ENCODE peak calls at places on chromosomes 12 and 14, in seven cellular contexts. One of them, this sample, is unnamed.

GRCh38 chr12:98332626-98333025 is 182.8 kb upstream of the TMPO start:
- DNase-seq in CD8-positive, alpha-beta T cell: no peak
- DNase-seq in AG04449: no peak
- DNase-seq in cardiac fibroblast: no peak
- DNase-seq in activated CD4-positive, CD25-positive, alpha-beta regulatory T cell treated with anti-CD3 and anti-CD28 coated beads, Interleukin-2, amount 50 U/mL, for 72 hours: no peak
- DNase-seq in colonic mucosa: no peak
- DNase-seq in NCI-H2029: no peak
- DNase-seq in this sample: no peak

GRCh38 chr12:93185369-93185741 is 192.4 kb upstream of the NUDT4 start:
- DNase-seq in AG04449: no peak
- DNase-seq in cardiac fibroblast: no peak
- DNase-seq in CD8-positive, alpha-beta T cell: no peak
- DNase-seq in activated CD4-positive, CD25-positive, alpha-beta regulatory T cell treated with anti-CD3 and anti-CD28 coated beads, Interleukin-2, amount 50 U/mL, for 72 hours: no peak
- DNase-seq in NCI-H2029: no peak
- DNase-seq in colonic mucosa: no peak
- DNase-seq in this sample: no peak

GRCh38 chr12:82413994-82414393 is 55.7 kb downstream of the METTL25 start:
- DNase-seq in CD8-positive, alpha-beta T cell: no peak
- DNase-seq in activated CD4-positive, CD25-positive, alpha-beta regulatory T cell treated with anti-CD3 and anti-CD28 coated beads, Interleukin-2, amount 50 U/mL, for 72 hours: no peak
- DNase-seq in AG04449: no peak
- DNase-seq in NCI-H2029: no peak
- DNase-seq in colonic mucosa: no peak
- DNase-seq in cardiac fibroblast: no peak
- DNase-seq in this sample: no peak

GRCh38 chr12:49832836-49833421 is 4.7 kb upstream of the NCKAP5L start:
- DNase-seq in colonic mucosa: no peak
- DNase-seq in CD8-positive, alpha-beta T cell: no peak
- DNase-seq in cardiac fibroblast: peak
- DNase-seq in NCI-H2029: no peak
- DNase-seq in AG04449: peak
- DNase-seq in activated CD4-positive, CD25-positive, alpha-beta regulatory T cell treated with anti-CD3 and anti-CD28 coated beads, Interleukin-2, amount 50 U/mL, for 72 hours: no peak
- DNase-seq in this sample: no peak

GRCh38 chr12:122202017-122202416 is 1.5 kb upstream of the B3GNT4 start:
- DNase-seq in NCI-H2029: no peak
- DNase-seq in cardiac fibroblast: no peak
- DNase-seq in CD8-positive, alpha-beta T cell: no peak
- DNase-seq in activated CD4-positive, CD25-positive, alpha-beta regulatory T cell treated with anti-CD3 and anti-CD28 coated beads, Interleukin-2, amount 50 U/mL, for 72 hours: no peak
- DNase-seq in AG04449: no peak
- DNase-seq in colonic mucosa: no peak
- DNase-seq in this sample: no peak

GRCh38 chr12:58106185-58106584 is 164.8 kb downstream of the ATP23 start:
- DNase-seq in NCI-H2029: peak
- DNase-seq in activated CD4-positive, CD25-positive, alpha-beta regulatory T cell treated with anti-CD3 and anti-CD28 coated beads, Interleukin-2, amount 50 U/mL, for 72 hours: no peak
- DNase-seq in cardiac fibroblast: no peak
- DNase-seq in AG04449: no peak
- DNase-seq in CD8-positive, alpha-beta T cell: no peak
- DNase-seq in colonic mucosa: no peak
- DNase-seq in this sample: peak

GRCh38 chr14:77804592-77804991 is 4.7 kb downstream of the ADCK1 start:
- DNase-seq in colonic mucosa: peak
- DNase-seq in CD8-positive, alpha-beta T cell: peak
- DNase-seq in activated CD4-positive, CD25-positive, alpha-beta regulatory T cell treated with anti-CD3 and anti-CD28 coated beads, Interleukin-2, amount 50 U/mL, for 72 hours: peak
- DNase-seq in NCI-H2029: no peak
- DNase-seq in AG04449: no peak
- DNase-seq in cardiac fibroblast: peak
- DNase-seq in this sample: no peak

GRCh38 chr12:123714302-123714627 is 2.1 kb downstream of the ATP6V0A2 start:
- DNase-seq in CD8-positive, alpha-beta T cell: no peak
- DNase-seq in activated CD4-positive, CD25-positive, alpha-beta regulatory T cell treated with anti-CD3 and anti-CD28 coated beads, Interleukin-2, amount 50 U/mL, for 72 hours: no peak
- DNase-seq in AG04449: no peak
- DNase-seq in NCI-H2029: no peak
- DNase-seq in cardiac fibroblast: no peak
- DNase-seq in colonic mucosa: no peak
- DNase-seq in this sample: no peak

GRCh38 chr12:6323340-6323994 is 13.0 kb downstream of the PLEKHG6 start:
- DNase-seq in AG04449: peak
- DNase-seq in CD8-positive, alpha-beta T cell: peak
- DNase-seq in colonic mucosa: no peak
- DNase-seq in NCI-H2029: no peak
- DNase-seq in activated CD4-positive, CD25-positive, alpha-beta regulatory T cell treated with anti-CD3 and anti-CD28 coated beads, Interleukin-2, amount 50 U/mL, for 72 hours: no peak
- DNase-seq in cardiac fibroblast: peak
- DNase-seq in this sample: no peak

GRCh38 chr12:125403145-125403789 is 338.0 kb downstream of the AACS start:
- DNase-seq in colonic mucosa: no peak
- DNase-seq in NCI-H2029: peak
- DNase-seq in cardiac fibroblast: peak
- DNase-seq in CD8-positive, alpha-beta T cell: no peak
- DNase-seq in AG04449: no peak
- DNase-seq in activated CD4-positive, CD25-positive, alpha-beta regulatory T cell treated with anti-CD3 and anti-CD28 coated beads, Interleukin-2, amount 50 U/mL, for 72 hours: no peak
- DNase-seq in this sample: no peak

GRCh38 chr14:96229315-96229714 is 24.7 kb downstream of the BDKRB2 start:
- DNase-seq in AG04449: no peak
- DNase-seq in CD8-positive, alpha-beta T cell: no peak
- DNase-seq in cardiac fibroblast: peak
- DNase-seq in NCI-H2029: no peak
- DNase-seq in colonic mucosa: no peak
- DNase-seq in activated CD4-positive, CD25-positive, alpha-beta regulatory T cell treated with anti-CD3 and anti-CD28 coated beads, Interleukin-2, amount 50 U/mL, for 72 hours: no peak
- DNase-seq in this sample: no peak

GRCh38 chr14:64705406-64706118 is 1.3 kb downstream of the PLEKHG3 start:
- DNase-seq in activated CD4-positive, CD25-positive, alpha-beta regulatory T cell treated with anti-CD3 and anti-CD28 coated beads, Interleukin-2, amount 50 U/mL, for 72 hours: no peak
- DNase-seq in cardiac fibroblast: no peak
- DNase-seq in NCI-H2029: no peak
- DNase-seq in CD8-positive, alpha-beta T cell: no peak
- DNase-seq in AG04449: no peak
- DNase-seq in colonic mucosa: peak
- DNase-seq in this sample: peak

GRCh38 chr12:131589231-131589902 is 121.5 kb upstream of the SFSWAP start:
- DNase-seq in cardiac fibroblast: no peak
- DNase-seq in activated CD4-positive, CD25-positive, alpha-beta regulatory T cell treated with anti-CD3 and anti-CD28 coated beads, Interleukin-2, amount 50 U/mL, for 72 hours: no peak
- DNase-seq in colonic mucosa: no peak
- DNase-seq in CD8-positive, alpha-beta T cell: no peak
- DNase-seq in AG04449: no peak
- DNase-seq in NCI-H2029: no peak
- DNase-seq in this sample: no peak

GRCh38 chr12:49279706-49280159 is 14.9 kb downstream of the TUBA1C start:
- DNase-seq in CD8-positive, alpha-beta T cell: no peak
- DNase-seq in cardiac fibroblast: no peak
- DNase-seq in colonic mucosa: no peak
- DNase-seq in NCI-H2029: peak
- DNase-seq in AG04449: no peak
- DNase-seq in activated CD4-positive, CD25-positive, alpha-beta regulatory T cell treated with anti-CD3 and anti-CD28 coated beads, Interleukin-2, amount 50 U/mL, for 72 hours: no peak
- DNase-seq in this sample: no peak

GRCh38 chr14:105075364-105076295 is 10.4 kb upstream of the GPR132 start:
- DNase-seq in cardiac fibroblast: peak
- DNase-seq in activated CD4-positive, CD25-positive, alpha-beta regulatory T cell treated with anti-CD3 and anti-CD28 coated beads, Interleukin-2, amount 50 U/mL, for 72 hours: no peak
- DNase-seq in CD8-positive, alpha-beta T cell: peak
- DNase-seq in AG04449: no peak
- DNase-seq in NCI-H2029: no peak
- DNase-seq in colonic mucosa: peak
- DNase-seq in this sample: peak

GRCh38 chr14:52328286-52328685 is 14.2 kb downstream of the PTGER2 start:
- DNase-seq in colonic mucosa: no peak
- DNase-seq in activated CD4-positive, CD25-positive, alpha-beta regulatory T cell treated with anti-CD3 and anti-CD28 coated beads, Interleukin-2, amount 50 U/mL, for 72 hours: no peak
- DNase-seq in NCI-H2029: no peak
- DNase-seq in CD8-positive, alpha-beta T cell: no peak
- DNase-seq in AG04449: peak
- DNase-seq in cardiac fibroblast: no peak
- DNase-seq in this sample: no peak

GRCh38 chr14:36619853-36620252 is 37.4 kb upstream of the NKX2-8 start:
- DNase-seq in cardiac fibroblast: no peak
- DNase-seq in colonic mucosa: no peak
- DNase-seq in activated CD4-positive, CD25-positive, alpha-beta regulatory T cell treated with anti-CD3 and anti-CD28 coated beads, Interleukin-2, amount 50 U/mL, for 72 hours: no peak
- DNase-seq in NCI-H2029: peak
- DNase-seq in CD8-positive, alpha-beta T cell: no peak
- DNase-seq in AG04449: no peak
- DNase-seq in this sample: no peak

GRCh38 chr12:106498056-106498455 is 84.7 kb upstream of the RFX4 start:
- DNase-seq in AG04449: no peak
- DNase-seq in NCI-H2029: no peak
- DNase-seq in CD8-positive, alpha-beta T cell: no peak
- DNase-seq in colonic mucosa: no peak
- DNase-seq in cardiac fibroblast: peak
- DNase-seq in activated CD4-positive, CD25-positive, alpha-beta regulatory T cell treated with anti-CD3 and anti-CD28 coated beads, Interleukin-2, amount 50 U/mL, for 72 hours: no peak
- DNase-seq in this sample: no peak

GRCh38 chr14:45698462-45699134 is 445.6 kb upstream of the MIS18BP1 start:
- DNase-seq in activated CD4-positive, CD25-positive, alpha-beta regulatory T cell treated with anti-CD3 and anti-CD28 coated beads, Interleukin-2, amount 50 U/mL, for 72 hours: no peak
- DNase-seq in AG04449: no peak
- DNase-seq in colonic mucosa: peak
- DNase-seq in CD8-positive, alpha-beta T cell: no peak
- DNase-seq in NCI-H2029: peak
- DNase-seq in cardiac fibroblast: no peak
- DNase-seq in this sample: no peak

GRCh38 chr14:90720336-90720735 is 95.9 kb downstream of the TTC7B start:
- DNase-seq in cardiac fibroblast: peak
- DNase-seq in colonic mucosa: no peak
- DNase-seq in AG04449: no peak
- DNase-seq in CD8-positive, alpha-beta T cell: no peak
- DNase-seq in activated CD4-positive, CD25-positive, alpha-beta regulatory T cell treated with anti-CD3 and anti-CD28 coated beads, Interleukin-2, amount 50 U/mL, for 72 hours: no peak
- DNase-seq in NCI-H2029: no peak
- DNase-seq in this sample: peak

GRCh38 chr12:20549115-20549719 is 145.9 kb upstream of the SLCO1C1 start:
- DNase-seq in CD8-positive, alpha-beta T cell: no peak
- DNase-seq in colonic mucosa: peak
- DNase-seq in NCI-H2029: no peak
- DNase-seq in cardiac fibroblast: peak
- DNase-seq in activated CD4-positive, CD25-positive, alpha-beta regulatory T cell treated with anti-CD3 and anti-CD28 coated beads, Interleukin-2, amount 50 U/mL, for 72 hours: no peak
- DNase-seq in AG04449: no peak
- DNase-seq in this sample: peak

GRCh38 chr12:92574046-92574783 is 128.6 kb upstream of the PLEKHG7 start:
- DNase-seq in activated CD4-positive, CD25-positive, alpha-beta regulatory T cell treated with anti-CD3 and anti-CD28 coated beads, Interleukin-2, amount 50 U/mL, for 72 hours: no peak
- DNase-seq in CD8-positive, alpha-beta T cell: no peak
- DNase-seq in cardiac fibroblast: no peak
- DNase-seq in NCI-H2029: peak
- DNase-seq in colonic mucosa: no peak
- DNase-seq in AG04449: no peak
- DNase-seq in this sample: no peak

GRCh38 chr14:42994001-42994736 is 1387.5 kb downstream of the LRFN5 start:
- DNase-seq in CD8-positive, alpha-beta T cell: no peak
- DNase-seq in colonic mucosa: no peak
- DNase-seq in AG04449: peak
- DNase-seq in NCI-H2029: no peak
- DNase-seq in cardiac fibroblast: peak
- DNase-seq in activated CD4-positive, CD25-positive, alpha-beta regulatory T cell treated with anti-CD3 and anti-CD28 coated beads, Interleukin-2, amount 50 U/mL, for 72 hours: no peak
- DNase-seq in this sample: no peak

GRCh38 chr12:62732861-62733427 is 202.0 kb downstream of the PPM1H start:
- DNase-seq in CD8-positive, alpha-beta T cell: no peak
- DNase-seq in cardiac fibroblast: peak
- DNase-seq in NCI-H2029: no peak
- DNase-seq in activated CD4-positive, CD25-positive, alpha-beta regulatory T cell treated with anti-CD3 and anti-CD28 coated beads, Interleukin-2, amount 50 U/mL, for 72 hours: no peak
- DNase-seq in AG04449: no peak
- DNase-seq in colonic mucosa: no peak
- DNase-seq in this sample: no peak

GRCh38 chr14:69665596-69665995 is 54.2 kb downstream of the SUSD6 start:
- DNase-seq in CD8-positive, alpha-beta T cell: no peak
- DNase-seq in NCI-H2029: no peak
- DNase-seq in AG04449: no peak
- DNase-seq in activated CD4-positive, CD25-positive, alpha-beta regulatory T cell treated with anti-CD3 and anti-CD28 coated beads, Interleukin-2, amount 50 U/mL, for 72 hours: no peak
- DNase-seq in cardiac fibroblast: no peak
- DNase-seq in colonic mucosa: no peak
- DNase-seq in this sample: no peak

GRCh38 chr12:104598342-104599271 is 141.9 kb downstream of the CHST11 start:
- DNase-seq in cardiac fibroblast: no peak
- DNase-seq in NCI-H2029: peak
- DNase-seq in CD8-positive, alpha-beta T cell: no peak
- DNase-seq in activated CD4-positive, CD25-positive, alpha-beta regulatory T cell treated with anti-CD3 and anti-CD28 coated beads, Interleukin-2, amount 50 U/mL, for 72 hours: no peak
- DNase-seq in AG04449: no peak
- DNase-seq in colonic mucosa: no peak
- DNase-seq in this sample: no peak

This sample was measured in substantia nigra.